ENCODE peak calls at places on chromosomes 3 and 15, in five cellular contexts. N is HepG2, M is endothelial cell of umbilical vein, L is H1, U is K562. E is an unnamed sample. For H3K9me3, the result is how much of the 10 kb centered on the place peaks cover.

GRCh38 chr3:96619475-96619874 is 194.9 kb upstream of the EPHA6 start:
- DNase-seq in L (no peak), U (no peak), M (no peak), N (no peak), E (no peak)

GRCh38 chr3:187039723-187040414 is 99.4 kb downstream of the RPL39L start:
- DNase-seq in L (no peak), U (no peak), M (no peak), N (peak), E (no peak)

GRCh38 chr15:25469377-25469776 is 30.6 kb upstream of the UBE3A start:
- DNase-seq in L (no peak), N (no peak), U (no peak), M (no peak), E (no peak)

GRCh38 chr3:41131224-41131623 is 68.1 kb upstream of the CTNNB1 start:
- DNase-seq in M (no peak), U (no peak), N (no peak), L (peak), E (no peak)

GRCh38 chr15:29140475-29141172 is 129.0 kb downstream of the NSMCE3 start:
- DNase-seq in L (no peak), M (no peak), U (no peak), N (no peak), E (no peak)

GRCh38 chr15:68205558-68205944 is 419 bp upstream of the CALML4 start:
- DNase-seq in L (no peak), M (no peak), U (no peak), N (no peak), E (no peak)

GRCh38 chr3:161449784-161450183 is 46.8 kb upstream of the OTOL1 start:
- DNase-seq in U (no peak), M (no peak), L (no peak), N (no peak), E (no peak)

GRCh38 chr3:195892355-195893120 is 15.8 kb downstream of the TNK2 start:
- DNase-seq in U (peak), M (peak), N (peak), L (no peak), E (no peak)

GRCh38 chr3:45858809-45859543 is 17.1 kb upstream of the LZTFL1 start:
- DNase-seq in N (no peak), U (peak), L (no peak), M (no peak), E (no peak)

GRCh38 chr3:53936347-53936746 is 44.7 kb upstream of the SELENOK start:
- DNase-seq in U (no peak), M (no peak), L (no peak), N (no peak), E (no peak)

GRCh38 chr15:88631464-88632028 is 7.3 kb upstream of the ISG20 start:
- DNase-seq in U (no peak), M (no peak), N (no peak), L (no peak), E (no peak)

GRCh38 chr3:192915306-192915705 is 2.4 kb downstream of the MB21D2 start:
- DNase-seq in L (no peak), U (no peak), N (peak), M (peak), E (no peak)

GRCh38 chr15:87268675-87269074 is 987.9 kb downstream of the NTRK3 start:
- DNase-seq in N (no peak), M (no peak), L (no peak), U (no peak), E (no peak)

GRCh38 chr3:32337501-32337900 is 54.2 kb upstream of the CMTM7 start:
- DNase-seq in U (no peak), N (no peak), M (no peak), L (no peak), E (no peak)

GRCh38 chr3:61356678-61357077 is 105.4 kb upstream of the FHIT start:
- DNase-seq in N (peak), M (no peak), U (no peak), L (no peak), E (no peak)

GRCh38 chr3:49554639-49555265 is 475 bp downstream of the BSN start:
- DNase-seq in U (peak), L (no peak), M (no peak), N (no peak), E (no peak)

GRCh38 chr3:85821130-85821756 is 862.5 kb downstream of the CADM2 start:
- DNase-seq in N (peak), U (no peak), L (peak), M (peak), E (peak)

GRCh38 chr3:133756716-133757694 is 10.8 kb downstream of the TF start:
- DNase-seq in N (no peak), M (no peak), L (no peak), U (no peak), E (no peak)

GRCh38 chr15:43127752-43128151 is 5.6 kb upstream of the TMEM62 start:
- DNase-seq in U (no peak), L (no peak), N (peak), M (no peak), E (no peak)

GRCh38 chr3:127157181-127157828 is 35.6 kb upstream of the PRR23E start:
- DNase-seq in L (no peak), U (no peak), M (no peak), N (no peak), E (no peak)

GRCh38 chr15:44492040-44492439 is 44.9 kb upstream of the EIF3J start:
- DNase-seq in M (no peak), L (no peak), N (no peak), U (no peak), E (no peak)

GRCh38 chr3:42745776-42746454 is 27.1 kb downstream of the CCDC13 start:
- DNase-seq in L (no peak), M (no peak), N (no peak), U (no peak), E (no peak)

GRCh38 chr15:40352221-40352901 is 1.5 kb downstream of the PHGR1 start:
- DNase-seq in M (no peak), N (no peak), U (no peak), L (no peak), E (no peak)

GRCh38 chr15:39735120-39735717 is 47.4 kb downstream of the FSIP1 start:
- DNase-seq in U (no peak), M (no peak), N (no peak), L (no peak), E (no peak)

GRCh38 chr15:68367226-68367625 is 64.7 kb downstream of the ITGA11 start:
- DNase-seq in U (no peak), M (no peak), N (no peak), L (no peak), E (no peak)

GRCh38 chr3:100317928-100318327 is 16.6 kb upstream of the NIT2 start:
- DNase-seq in L (no peak), N (no peak), M (no peak), U (no peak), E (no peak)

GRCh38 chr3:100319951-100320350 is 14.6 kb upstream of the NIT2 start:
- DNase-seq in U (no peak), M (no peak), N (no peak), L (no peak), E (no peak)

GRCh38 chr3:100311011-100311410 is 23.5 kb upstream of the NIT2 start:
- DNase-seq in N (no peak), L (no peak), U (no peak), M (no peak), E (no peak)

GRCh38 chr3:100316656-100317069 is 17.9 kb upstream of the NIT2 start:
- DNase-seq in M (peak), N (peak), L (no peak), U (peak), E (peak)
- H3K9me3 ChIP-seq in M (under half), N (under half), L (under half), U (under half), E (under half)

DNA sequence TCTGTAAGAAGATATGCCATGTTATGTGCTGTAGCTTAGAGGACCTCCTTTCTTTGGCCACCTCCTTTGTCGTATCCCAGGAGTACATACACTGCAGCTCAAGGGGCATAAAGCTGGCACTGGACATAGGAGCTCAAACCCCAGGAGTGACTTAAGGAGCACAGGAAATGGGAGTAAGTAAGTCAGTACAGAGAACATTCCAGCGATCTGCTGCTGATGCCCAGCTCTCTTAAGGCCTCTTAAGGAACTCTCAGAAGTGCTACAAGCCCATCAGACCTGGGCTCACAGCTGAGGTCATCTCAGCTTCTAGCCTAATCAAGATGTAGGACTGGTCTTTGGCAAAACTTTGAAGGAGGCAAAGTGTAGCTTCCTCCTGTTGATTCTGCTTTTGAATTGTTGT is 21.6 kb upstream of the ACTL6A start:
- DNase-seq in N (no peak), L (no peak), M (no peak), U (no peak), E (no peak)
- TF ChIP-seq JUN in N (no peak), L (no peak), M (no peak), U (no peak), E (no peak)

DNA sequence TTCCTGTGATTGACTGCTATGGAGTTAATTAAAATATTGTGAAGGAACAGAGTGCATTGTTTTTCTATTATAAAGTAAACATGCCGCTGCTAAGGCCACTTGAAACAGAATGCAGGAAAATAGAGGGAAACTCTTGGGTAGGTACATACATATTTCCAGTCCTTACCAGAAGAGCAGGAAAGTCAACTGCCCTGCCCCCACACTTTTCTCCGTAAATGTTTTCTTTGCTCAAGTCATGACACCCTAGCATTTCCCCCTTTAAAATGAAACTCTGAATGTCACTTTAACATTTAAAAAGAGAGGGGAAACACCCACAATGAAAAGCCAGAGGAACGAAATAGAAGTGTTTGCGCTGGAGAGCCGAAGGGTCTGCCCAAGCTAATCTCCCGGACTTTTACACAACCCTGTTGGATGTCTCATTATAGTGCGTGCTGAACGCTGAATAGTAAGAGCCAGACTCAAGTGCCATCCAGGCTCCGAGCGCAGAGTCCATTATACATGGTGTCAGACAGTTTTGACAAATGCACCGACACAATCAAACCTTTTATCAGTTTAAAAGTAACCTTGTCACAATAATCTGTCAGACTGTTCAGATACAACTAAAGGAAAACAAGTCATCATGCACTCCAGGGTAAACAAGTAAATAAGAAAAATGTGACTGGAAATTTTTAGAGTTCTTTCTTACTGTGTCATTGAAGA is 159.6 kb downstream of the RBMS3 start:
- DNase-seq in N (no peak), M (peak), L (no peak), U (no peak), E (no peak)
- H3K27ac ChIP-seq in N (no peak), M (peak), L (no peak), U (no peak), E (no peak)

GRCh38 chr3:5140230-5140621 is 18.1 kb downstream of the ARL8B start:
- DNase-seq in U (no peak), L (no peak), M (no peak), N (no peak), E (no peak)

GRCh38 chr3:5141760-5142159 is 19.7 kb downstream of the ARL8B start:
- DNase-seq in M (no peak), N (no peak), U (no peak), L (no peak), E (no peak)

GRCh38 chr3:5143459-5143858 is 21.4 kb downstream of the ARL8B start:
- DNase-seq in L (no peak), U (no peak), M (no peak), N (no peak), E (no peak)

GRCh38 chr3:5145120-5145519 is 23.0 kb downstream of the ARL8B start:
- DNase-seq in L (no peak), N (no peak), M (no peak), U (no peak), E (no peak)

DNA sequence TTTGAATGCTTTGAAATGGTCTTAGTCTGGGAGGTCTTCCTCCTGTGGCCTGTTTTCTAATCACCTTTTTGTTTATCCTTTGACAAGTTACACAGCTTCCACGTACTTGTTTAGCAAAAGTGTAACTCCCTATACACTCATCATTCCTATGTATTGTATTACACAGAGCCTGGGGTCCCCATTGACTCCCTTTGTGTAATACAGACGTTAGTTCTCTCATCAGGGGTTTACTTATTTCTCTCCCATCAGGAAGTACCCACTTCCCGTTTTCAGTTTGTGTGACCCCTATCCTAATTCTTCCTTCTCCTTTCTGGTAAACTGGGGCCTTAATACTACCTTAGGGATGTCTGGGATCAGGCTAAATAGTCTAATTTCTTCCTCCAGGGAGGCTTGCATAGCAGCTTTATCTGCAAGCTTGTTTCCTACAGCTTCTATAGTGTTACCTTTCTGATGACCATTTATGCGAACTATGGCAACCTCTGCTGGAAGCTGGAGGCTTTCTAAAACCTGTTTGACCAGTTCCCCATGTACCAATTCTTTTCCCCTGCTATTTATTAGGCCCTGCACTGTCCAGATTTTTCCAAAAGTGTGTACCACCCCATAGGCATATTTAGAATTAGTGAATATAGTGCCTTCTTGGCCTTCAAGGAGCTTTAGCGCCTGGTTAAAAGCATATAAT is 22.4 kb downstream of the ARL8B start:
- DNase-seq in U (no peak), L (no peak), N (no peak), M (no peak), E (no peak)
- H3K9me3 ChIP-seq in U (under half), L (under half), N (under half), M (under half), E (under half)

GRCh38 chr3:157066335-157067071 is 93.4 kb downstream of the CCNL1 start:
- DNase-seq in U (no peak), L (no peak), N (no peak), M (no peak), E (no peak)
- TF ChIP-seq JUN in U (no peak), L (no peak), N (no peak), M (no peak), E (no peak)

DNA sequence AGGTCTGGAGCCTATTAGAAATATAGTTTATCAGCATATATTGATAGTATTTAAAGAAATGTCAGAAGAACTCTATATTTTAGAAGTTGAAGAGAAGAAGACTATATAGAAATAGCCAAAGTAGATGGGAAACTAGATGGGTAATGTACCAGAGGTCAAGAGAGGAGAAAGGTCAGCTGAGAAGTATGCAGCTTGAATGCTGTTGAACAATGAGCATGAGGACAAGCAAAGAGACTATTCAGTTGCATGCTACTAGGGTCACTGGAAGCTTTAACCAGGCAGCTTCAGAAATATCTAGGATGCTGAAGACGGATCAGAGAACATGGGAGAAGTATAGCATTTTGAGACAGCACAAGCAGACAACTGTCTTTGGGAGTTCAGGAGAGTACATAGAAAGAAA is 19.6 kb upstream of the TIPARP start:
- DNase-seq in M (no peak), N (no peak), U (no peak), L (no peak), E (no peak)
- H3K27ac ChIP-seq in M (no peak), N (no peak), U (no peak), L (no peak), E (no peak)

DNA sequence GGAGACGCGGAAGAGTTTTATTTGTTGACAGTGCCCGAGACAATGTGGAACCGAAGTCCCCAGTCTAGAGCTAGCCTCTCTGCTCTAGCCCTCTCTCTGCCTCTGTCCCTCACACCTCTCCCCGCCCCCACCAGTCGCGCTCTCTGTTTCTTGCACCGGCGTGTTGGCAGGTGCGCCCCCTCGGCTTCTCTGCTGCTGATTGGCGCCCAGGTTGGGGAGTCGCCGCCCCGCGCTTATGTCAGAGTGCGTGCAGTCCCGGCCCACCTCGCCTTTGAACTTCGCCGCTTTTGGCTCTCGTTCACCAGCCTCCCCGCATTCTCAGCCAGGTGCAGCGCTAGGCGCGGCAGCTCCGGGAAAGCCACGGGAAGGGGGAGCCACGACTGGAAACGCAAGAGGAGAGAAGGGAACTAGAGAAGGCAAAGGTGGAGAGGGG is at the start of gene SOX14:
- DNase-seq in M (no peak), N (peak), U (no peak), L (peak), E (no peak)
- H3K9me3 ChIP-seq in M (under half), N (under half), U (under half), L (under half), E (under half)

GRCh38 chr15:98657721-98658120 is 9.4 kb downstream of the IGF1R start:
- DNase-seq in N (no peak), M (no peak), L (no peak), U (no peak), E (no peak)
- TF ChIP-seq JUN in N (no peak), M (no peak), L (no peak), U (no peak), E (no peak)

GRCh38 chr3:108103971-108104797 is 13.4 kb upstream of the CD47 start:
- DNase-seq in U (peak), N (no peak), M (peak), L (no peak), E (no peak)

GRCh38 chr3:108106031-108106430 is 15.2 kb upstream of the CD47 start:
- DNase-seq in U (no peak), L (no peak), M (no peak), N (no peak), E (no peak)

GRCh38 chr3:108102420-108103039 is 11.7 kb upstream of the CD47 start:
- DNase-seq in N (no peak), M (no peak), L (no peak), U (no peak), E (no peak)

GRCh38 chr3:108100906-108101305 is 10.1 kb upstream of the CD47 start:
- DNase-seq in M (no peak), U (no peak), N (no peak), L (no peak), E (no peak)

GRCh38 chr3:108103040-108103751 is 12.4 kb upstream of the CD47 start:
- DNase-seq in N (peak), U (peak), M (no peak), L (no peak), E (no peak)
- H3K27ac ChIP-seq in N (no peak), U (peak), M (no peak), L (no peak), E (no peak)